ENCODE peak calls at places on chromosome 6, in seven cellular contexts. X, U, P, H, F, D and N are unnamed samples.

GRCh38 chr6:13908955-13909381 is 15.8 kb upstream of the RNF182 start:
- DNase-seq in X (peak; percentile 52), U (no peak), P (peak; percentile 85), H (no peak), F (peak; percentile 32), D (peak; percentile 78), N (peak; percentile 24)

GRCh38 chr6:85669735-85670194 is 27.1 kb upstream of the SYNCRIP start:
- DNase-seq in X (peak; percentile 54), U (no peak), P (peak; percentile 71), H (no peak), F (no peak), D (no peak), N (no peak)

GRCh38 chr6:169950558-169950957 is 199.1 kb downstream of the ERMARD start:
- DNase-seq in X (no peak), U (no peak), P (no peak), H (no peak), F (no peak), D (no peak), N (no peak)

GRCh38 chr6:125835221-125835744 is 44.5 kb downstream of the NCOA7 start:
- DNase-seq in X (no peak), U (no peak), P (no peak), H (no peak), F (no peak), D (no peak), N (no peak)

GRCh38 chr6:90369651-90370050 is 73.0 kb upstream of the BACH2 start:
- DNase-seq in X (no peak), U (no peak), P (no peak), H (no peak), F (no peak), D (no peak), N (no peak)

GRCh38 chr6:117502580-117502979 is 20.1 kb downstream of the DCBLD1 start:
- DNase-seq in X (no peak), U (no peak), P (no peak), H (no peak), F (no peak), D (no peak), N (no peak)

GRCh38 chr6:80535914-80536565 is 429.6 kb downstream of the BCKDHB start:
- DNase-seq in X (no peak), U (no peak), P (no peak), H (no peak), F (no peak), D (no peak), N (no peak)

GRCh38 chr6:1608222-1608975 is 1.3 kb upstream of the FOXC1 start:
- DNase-seq in X (no peak), U (no peak), P (peak; percentile 55), H (no peak), F (no peak), D (no peak), N (no peak)

GRCh38 chr6:84645563-84646266 is 118.7 kb downstream of the TBX18 start:
- DNase-seq in X (no peak), U (no peak), P (no peak), H (no peak), F (no peak), D (no peak), N (no peak)

GRCh38 chr6:34332255-34333198 is 59.9 kb downstream of the NUDT3 start:
- DNase-seq in X (no peak), U (no peak), P (no peak), H (no peak), F (no peak), D (no peak), N (no peak)

GRCh38 chr6:111642463-111643158 is 36.9 kb upstream of the TRAF3IP2 start:
- DNase-seq in X (peak; percentile 78), U (no peak), P (peak; percentile 83), H (peak; percentile 65), F (peak; percentile 61), D (peak; percentile 66), N (peak; percentile 57)

GRCh38 chr6:113558966-113559365 is 298.2 kb upstream of the MARCKS start:
- DNase-seq in X (no peak), U (no peak), P (no peak), H (no peak), F (no peak), D (no peak), N (no peak)

GRCh38 chr6:10343320-10343719 is 71.6 kb downstream of the TFAP2A start:
- DNase-seq in X (no peak), U (no peak), P (no peak), H (no peak), F (no peak), D (no peak), N (no peak)

GRCh38 chr6:72850469-72850868 is 228.6 kb downstream of the KCNQ5 start:
- DNase-seq in X (no peak), U (no peak), P (no peak), H (no peak), F (no peak), D (no peak), N (no peak)

GRCh38 chr6:9532621-9533557 is 882.0 kb downstream of the TFAP2A start:
- DNase-seq in X (no peak), U (no peak), P (no peak), H (no peak), F (no peak), D (no peak), N (no peak)

GRCh38 chr6:88376759-88377387 is 210.7 kb upstream of the CNR1 start:
- DNase-seq in X (no peak), U (no peak), P (no peak), H (no peak), F (no peak), D (no peak), N (no peak)

GRCh38 chr6:152748843-152749242 is 1.8 kb upstream of the VIP start:
- DNase-seq in X (no peak), U (no peak), P (peak; percentile 44), H (no peak), F (no peak), D (no peak), N (no peak)

GRCh38 chr6:38570750-38571149 is 69.0 kb downstream of the BTBD9 start:
- DNase-seq in X (no peak), U (no peak), P (peak; percentile 43), H (no peak), F (no peak), D (no peak), N (no peak)

GRCh38 chr6:113651120-113651519 is 206.0 kb upstream of the MARCKS start:
- DNase-seq in X (no peak), U (no peak), P (no peak), H (peak; percentile 62), F (peak; percentile 65), D (peak; percentile 16), N (no peak)

GRCh38 chr6:142296975-142297604 is 4.7 kb upstream of the ADGRG6 start:
- DNase-seq in X (no peak), U (no peak), P (peak; percentile 36), H (no peak), F (no peak), D (no peak), N (no peak)

GRCh38 chr6:14166821-14167220 is 49.2 kb downstream of the CD83 start:
- DNase-seq in X (no peak), U (no peak), P (no peak), H (no peak), F (no peak), D (no peak), N (no peak)

GRCh38 chr6:6218246-6219085 is 102.0 kb downstream of the F13A1 start:
- DNase-seq in X (no peak), U (no peak), P (no peak), H (no peak), F (no peak), D (no peak), N (no peak)

GRCh38 chr6:6219716-6220115 is 100.7 kb downstream of the F13A1 start:
- DNase-seq in X (no peak), U (no peak), P (no peak), H (no peak), F (no peak), D (no peak), N (no peak)

GRCh38 chr6:6221829-6222535 is 98.5 kb downstream of the F13A1 start:
- DNase-seq in X (peak; percentile 58), U (no peak), P (peak; percentile 79), H (no peak), F (no peak), D (peak; percentile 17), N (peak; percentile 46)

GRCh38 chr6:6217838-6218237 is 102.6 kb downstream of the F13A1 start:
- DNase-seq in X (no peak), U (no peak), P (peak; percentile 15), H (no peak), F (no peak), D (no peak), N (no peak)

DNA sequence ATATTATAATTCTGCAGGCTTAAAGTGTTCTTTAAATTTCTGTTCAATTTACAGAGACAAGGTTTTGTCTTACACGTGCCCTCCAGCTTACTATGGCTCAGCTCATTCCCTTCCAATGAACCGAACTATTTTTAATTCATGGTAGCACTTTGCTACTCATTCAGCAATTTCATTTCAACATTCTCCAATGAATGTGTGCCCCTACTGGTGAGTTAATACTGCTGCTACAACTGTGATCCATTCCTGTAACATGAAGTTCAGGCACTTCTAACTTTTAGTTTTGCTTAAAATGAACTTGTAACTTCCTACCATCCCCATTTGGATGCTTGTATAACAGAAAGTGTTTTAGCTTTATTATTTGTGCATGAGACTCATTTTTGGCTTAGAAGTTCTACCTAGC is 99.7 kb downstream of the F13A1 start:
- DNase-seq in X (no peak), U (no peak), P (peak; percentile 14), H (no peak), F (no peak), D (no peak), N (no peak)
- TF ChIP-seq CTCF in X (peak; percentile 54), U (no peak), P (peak; percentile 50), H (peak; percentile 45), F (no peak), D (peak; percentile 39), N (peak; percentile 35)

DNA sequence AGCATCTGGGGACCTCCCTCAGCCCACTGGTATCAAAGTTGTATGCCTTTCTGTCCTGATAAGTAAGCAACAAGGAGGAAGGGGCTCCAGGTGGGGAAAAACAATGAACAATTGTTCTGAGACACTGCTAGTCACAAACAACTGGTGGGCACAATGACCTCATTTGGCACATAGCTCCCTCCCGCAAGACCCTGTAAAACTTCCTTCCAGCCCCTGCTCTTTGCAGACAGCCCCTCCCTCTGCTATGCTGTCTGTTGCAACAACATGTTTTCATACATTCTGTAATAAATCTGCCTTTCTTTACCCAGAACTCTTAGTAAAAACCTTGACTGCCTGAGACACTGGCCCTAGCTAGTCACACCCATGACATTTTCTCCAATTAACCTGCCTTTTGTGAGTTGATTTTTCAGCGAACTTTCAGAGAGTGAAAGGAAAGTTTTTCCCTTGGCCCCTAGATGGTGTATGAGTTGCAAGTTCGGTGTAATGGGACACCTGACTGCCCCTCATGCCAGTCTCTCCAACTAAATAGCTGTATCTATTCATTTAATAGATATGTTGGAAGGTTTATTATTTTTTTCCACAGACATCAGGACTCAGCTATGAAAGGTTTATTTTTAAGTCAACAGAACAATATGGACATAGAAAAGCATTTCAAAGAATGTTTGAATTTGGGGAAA is 142.3 kb upstream of the SLC22A16 start:
- DNase-seq in X (no peak), U (no peak), P (peak; percentile 75), H (no peak), F (no peak), D (no peak), N (no peak)
- TF ChIP-seq CTCF in X (peak; percentile 62), U (no peak), P (peak; percentile 65), H (peak; percentile 47), F (peak; percentile 44), D (peak; percentile 41), N (no peak)

GRCh38 chr6:7673063-7673536 is 52.8 kb upstream of the BMP6 start:
- DNase-seq in X (peak; percentile 83), U (peak; percentile 61), P (peak; percentile 87), H (peak; percentile 36), F (peak; percentile 20), D (peak; percentile 10), N (no peak)
- TF ChIP-seq CTCF in X (peak; percentile 63), U (no peak), P (peak; percentile 44), H (peak; percentile 13), F (peak; percentile 19), D (no peak), N (no peak)

GRCh38 chr6:82045965-82046756 is 201.4 kb downstream of the IBTK start:
- DNase-seq in X (no peak), U (no peak), P (no peak), H (no peak), F (no peak), D (no peak), N (no peak)
- TF ChIP-seq CTCF in X (no peak), U (no peak), P (no peak), H (no peak), F (no peak), D (no peak), N (no peak)